ENCODE peak calls at places on chromosomes 4 and X, in nine cellular contexts. D, E, W, N, V, I, P, C and O are unnamed samples. For H3K4me1, the result is how much of the 10 kb centered on the place peaks cover.

GRCh38 chrX:40805404-40805803 is 70.1 kb upstream of the MED14 start:
- DNase-seq in D (no peak), E (no peak), W (no peak), N (no peak), V (no peak), I (peak), P (no peak), C (no peak), O (no peak)

GRCh38 chrX:13658602-13659001 is 5.7 kb downstream of the TCEANC start:
- DNase-seq in D (no peak), E (peak), W (no peak), N (peak), V (no peak), I (peak), P (peak), C (peak), O (no peak)

GRCh38 chrX:47145408-47146120 is 543 bp downstream of the RBM10 start:
- DNase-seq in D (peak), E (peak), W (no peak), N (no peak), V (no peak), I (peak), P (no peak), C (no peak), O (no peak)

GRCh38 chrX:63350551-63350950 is 581 bp downstream of the SPIN4 start:
- DNase-seq in D (no peak), E (peak), W (peak), N (peak), V (no peak), I (peak), P (peak), C (no peak), O (no peak)

GRCh38 chr4:139015948-139016451 is 419 bp downstream of the NOCT start:
- DNase-seq in D (no peak), E (no peak), W (peak), N (peak), V (peak), I (peak), P (peak), C (no peak), O (no peak)

GRCh38 chr4:81555489-81555888 is 83.8 kb upstream of the RASGEF1B start:
- DNase-seq in D (no peak), E (no peak), W (no peak), N (no peak), V (no peak), I (no peak), P (no peak), C (no peak), O (no peak)

GRCh38 chrX:129512409-129512808 is 10.9 kb downstream of the SMARCA1 start:
- DNase-seq in D (no peak), E (no peak), W (no peak), N (no peak), V (no peak), I (no peak), P (no peak), C (no peak), O (no peak)

GRCh38 chrX:153973127-153974002 is 811 bp downstream of the TMEM187 start:
- DNase-seq in D (no peak), E (no peak), W (no peak), N (no peak), V (no peak), I (peak), P (peak), C (no peak), O (peak)

GRCh38 chrX:150616179-150616862 is 47.9 kb downstream of the MTM1 start:
- DNase-seq in D (no peak), E (no peak), W (no peak), N (no peak), V (no peak), I (peak), P (no peak), C (no peak), O (no peak)

GRCh38 chr4:6198278-6198677 is 2.1 kb downstream of the JAKMIP1 start:
- DNase-seq in D (peak), E (no peak), W (no peak), N (no peak), V (no peak), I (no peak), P (no peak), C (no peak), O (peak)

GRCh38 chr4:78324625-78325024 is 226.9 kb upstream of the ANXA3 start:
- DNase-seq in D (no peak), E (no peak), W (no peak), N (no peak), V (no peak), I (no peak), P (no peak), C (no peak), O (no peak)

GRCh38 chrX:19544693-19545305 is 29.5 kb upstream of the MAP3K15 start:
- DNase-seq in D (no peak), E (peak), W (peak), N (peak), V (no peak), I (peak), P (peak), C (peak), O (no peak)

GRCh38 chr4:42995343-42995944 is 102.9 kb downstream of the GRXCR1 start:
- DNase-seq in D (no peak), E (peak), W (no peak), N (peak), V (no peak), I (peak), P (peak), C (no peak), O (no peak)

GRCh38 chr4:84100071-84100470 is 399.0 kb downstream of the NKX6-1 start:
- DNase-seq in D (no peak), E (no peak), W (no peak), N (no peak), V (no peak), I (no peak), P (no peak), C (no peak), O (no peak)

GRCh38 chr4:43682551-43682950 is 766.1 kb downstream of the KCTD8 start:
- DNase-seq in D (no peak), E (no peak), W (no peak), N (no peak), V (no peak), I (no peak), P (no peak), C (no peak), O (no peak)

GRCh38 chr4:21802406-21802805 is 146.2 kb downstream of the KCNIP4 start:
- DNase-seq in D (no peak), E (no peak), W (no peak), N (peak), V (no peak), I (no peak), P (no peak), C (no peak), O (no peak)

GRCh38 chrX:43703211-43703791 is 47.2 kb downstream of the MAOA start:
- DNase-seq in D (no peak), E (no peak), W (no peak), N (peak), V (no peak), I (no peak), P (peak), C (no peak), O (no peak)

GRCh38 chr4:94834496-94834895 is 76.7 kb downstream of the BMPR1B start:
- DNase-seq in D (no peak), E (no peak), W (no peak), N (no peak), V (no peak), I (no peak), P (no peak), C (no peak), O (no peak)

GRCh38 chr4:3204021-3204431 is 44.9 kb upstream of the MSANTD1 start:
- DNase-seq in D (peak), E (no peak), W (no peak), N (no peak), V (no peak), I (no peak), P (peak), C (no peak), O (peak)

GRCh38 chr4:114599231-114600065 is 841 bp downstream of the UGT8 start:
- DNase-seq in D (no peak), E (peak), W (no peak), N (no peak), V (no peak), I (peak), P (no peak), C (peak), O (no peak)

GRCh38 chrX:77087529-77088169 is 359.5 kb upstream of the FGF16 start:
- DNase-seq in D (no peak), E (no peak), W (no peak), N (peak), V (no peak), I (no peak), P (peak), C (no peak), O (no peak)

GRCh38 chrX:110384490-110384889 is 25.8 kb downstream of the RTL9 start:
- DNase-seq in D (no peak), E (no peak), W (no peak), N (peak), V (no peak), I (peak), P (no peak), C (peak), O (no peak)

GRCh38 chr4:157217708-157218107 is 2.8 kb upstream of the GRIA2 start:
- DNase-seq in D (no peak), E (peak), W (no peak), N (peak), V (no peak), I (no peak), P (peak), C (peak), O (no peak)

GRCh38 chr4:7890635-7891393 is 48.8 kb downstream of the AFAP1 start:
- DNase-seq in D (no peak), E (no peak), W (no peak), N (peak), V (no peak), I (no peak), P (peak), C (no peak), O (no peak)

GRCh38 chrX:134396174-134396573 is 63.8 kb upstream of the HPRT1 start:
- DNase-seq in D (no peak), E (peak), W (no peak), N (peak), V (no peak), I (no peak), P (no peak), C (no peak), O (no peak)

GRCh38 chr4:79820427-79820826 is 252.6 kb downstream of the ANTXR2 start:
- DNase-seq in D (no peak), E (no peak), W (no peak), N (no peak), V (no peak), I (no peak), P (no peak), C (peak), O (no peak)

GRCh38 chr4:88097781-88098180 is 60.7 kb downstream of the ABCG2 start:
- DNase-seq in D (no peak), E (no peak), W (no peak), N (no peak), V (no peak), I (no peak), P (no peak), C (no peak), O (no peak)

DNA sequence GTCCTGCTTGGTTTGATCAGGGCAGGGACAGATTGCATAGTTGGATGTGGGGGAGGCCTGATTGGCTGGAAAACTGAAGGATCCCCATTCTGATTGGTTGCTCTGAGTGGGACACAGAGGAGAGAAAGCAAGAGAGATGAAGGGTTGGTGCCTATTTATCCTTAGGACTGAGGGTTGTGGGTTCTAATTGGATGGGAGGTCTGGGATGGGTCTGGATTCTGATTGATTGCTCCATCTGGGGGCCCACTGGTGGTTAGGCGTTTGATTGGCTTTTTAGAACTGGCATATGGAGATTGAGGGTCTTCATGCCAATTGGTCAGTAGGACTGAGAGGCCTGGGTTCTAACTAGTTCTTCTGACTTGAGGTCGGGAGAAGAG is 644 bp upstream of the EBP start:
- DNase-seq in D (no peak), E (peak), W (no peak), N (no peak), V (no peak), I (peak), P (no peak), C (no peak), O (no peak)
- H3K27ac ChIP-seq in D (peak), E (no peak), W (peak), N (no peak), V (peak), I (peak), P (peak), C (peak), O (peak)

DNA sequence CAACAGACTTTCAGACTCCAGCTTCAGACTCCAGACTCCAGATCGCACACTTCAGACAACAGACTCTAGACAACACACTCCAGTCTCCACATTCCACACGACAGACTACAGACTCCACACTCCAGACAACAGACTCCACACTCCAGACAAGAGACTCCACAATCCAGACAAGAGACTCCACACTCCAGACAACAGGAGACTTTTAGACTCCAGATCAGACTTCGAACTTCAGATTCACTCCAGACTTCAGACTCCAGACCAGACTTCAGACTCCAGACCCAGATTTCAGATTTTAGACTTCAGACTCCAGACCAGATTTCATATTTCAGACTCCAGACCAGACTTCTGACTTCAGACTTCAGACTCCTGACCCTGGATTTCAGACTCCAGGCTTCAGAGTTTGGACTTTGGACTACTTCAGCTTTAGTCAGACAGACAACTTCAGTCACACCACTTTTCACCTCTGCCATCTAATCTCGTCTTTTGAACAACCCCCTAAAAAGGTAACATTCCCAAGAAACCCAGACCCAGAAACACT is 29.0 kb upstream of the TLR2 start:
- DNase-seq in D (no peak), E (no peak), W (no peak), N (no peak), V (no peak), I (no peak), P (peak), C (no peak), O (no peak)
- H3K4me1 ChIP-seq in D (under half), E (under half), W (under half), N (under half), V (under half), I (under half), P (under half), C (under half), O (under half)

GRCh38 chr4:68592673-68593072 is 16.6 kb upstream of the UGT2B17 start:
- DNase-seq in D (no peak), E (no peak), W (no peak), N (no peak), V (no peak), I (no peak), P (no peak), C (no peak), O (no peak)
- TF ChIP-seq POLR2AphosphoS5 in D (no peak), E (no peak), W (no peak), N (no peak), V (no peak), I (no peak), P (no peak), C (no peak), O (no peak)

GRCh38 chr4:56227301-56227835 is 159.9 kb downstream of the AASDH start:
- DNase-seq in D (no peak), E (no peak), W (no peak), N (no peak), V (no peak), I (no peak), P (no peak), C (no peak), O (no peak)
- H3K27ac ChIP-seq in D (no peak), E (no peak), W (no peak), N (no peak), V (no peak), I (no peak), P (no peak), C (no peak), O (no peak)